ENCODE peak calls at places on chromosomes 13 and 19, in six cellular contexts. L is GM13976, J is foreskin keratinocyte, V is progenitor cell of endocrine pancreas, M is ascending aorta, H is nephron progenitor cell. A is an unnamed sample.

GRCh38 chr13:68439821-68440220 is 1209.7 kb upstream of the PCDH9 start:
- DNase-seq in L (no peak), J (peak), V (no peak), M (no peak), H (no peak), A (no peak)

GRCh38 chr13:99953138-99953755 is 18.3 kb downstream of the ZIC5 start:
- DNase-seq in L (no peak), J (no peak), V (no peak), M (no peak), H (no peak), A (no peak)

GRCh38 chr19:38912600-38913514 is 871 bp upstream of the CCER2 start:
- DNase-seq in L (no peak), J (no peak), V (no peak), M (no peak), H (no peak), A (peak)

GRCh38 chr19:2385053-2385721 is 25.1 kb downstream of the TMPRSS9 start:
- DNase-seq in L (no peak), J (peak), V (no peak), M (no peak), H (peak), A (no peak)

GRCh38 chr13:110283661-110284516 is 23.1 kb downstream of the COL4A1 start:
- DNase-seq in L (no peak), J (no peak), V (no peak), M (peak), H (no peak), A (no peak)

GRCh38 chr19:58500242-58500641 is 11.6 kb downstream of the SLC27A5 start:
- DNase-seq in L (no peak), J (no peak), V (no peak), M (no peak), H (no peak), A (no peak)

GRCh38 chr19:2528543-2529173 is 52.7 kb downstream of the GADD45B start:
- DNase-seq in L (no peak), J (no peak), V (no peak), M (no peak), H (no peak), A (no peak)

GRCh38 chr19:1259206-1259872 is 9.8 kb upstream of the CIRBP start:
- DNase-seq in L (peak), J (no peak), V (no peak), M (no peak), H (peak), A (peak)

GRCh38 chr19:30349131-30349730 is 23.0 kb upstream of the ZNF536 start:
- DNase-seq in L (no peak), J (no peak), V (no peak), M (no peak), H (no peak), A (no peak)

GRCh38 chr19:7783991-7784421 is 21.0 kb downstream of the CLEC4M start:
- DNase-seq in L (no peak), J (peak), V (no peak), M (no peak), H (no peak), A (no peak)

GRCh38 chr19:15995536-15995935 is 46.7 kb downstream of the OR10H4 start:
- DNase-seq in L (no peak), J (no peak), V (no peak), M (peak), H (no peak), A (no peak)

GRCh38 chr13:106034201-106034600 is 501.3 kb downstream of the EFNB2 start:
- DNase-seq in L (no peak), J (peak), V (no peak), M (no peak), H (no peak), A (no peak)

GRCh38 chr13:111398715-111399299 is 78.4 kb downstream of the TEX29 start:
- DNase-seq in L (no peak), J (no peak), V (no peak), M (no peak), H (no peak), A (no peak)
- TF ChIP-seq CTCF in L (no peak), J (no peak), V (no peak), M (no peak), H (no peak), A (no peak)

DNA sequence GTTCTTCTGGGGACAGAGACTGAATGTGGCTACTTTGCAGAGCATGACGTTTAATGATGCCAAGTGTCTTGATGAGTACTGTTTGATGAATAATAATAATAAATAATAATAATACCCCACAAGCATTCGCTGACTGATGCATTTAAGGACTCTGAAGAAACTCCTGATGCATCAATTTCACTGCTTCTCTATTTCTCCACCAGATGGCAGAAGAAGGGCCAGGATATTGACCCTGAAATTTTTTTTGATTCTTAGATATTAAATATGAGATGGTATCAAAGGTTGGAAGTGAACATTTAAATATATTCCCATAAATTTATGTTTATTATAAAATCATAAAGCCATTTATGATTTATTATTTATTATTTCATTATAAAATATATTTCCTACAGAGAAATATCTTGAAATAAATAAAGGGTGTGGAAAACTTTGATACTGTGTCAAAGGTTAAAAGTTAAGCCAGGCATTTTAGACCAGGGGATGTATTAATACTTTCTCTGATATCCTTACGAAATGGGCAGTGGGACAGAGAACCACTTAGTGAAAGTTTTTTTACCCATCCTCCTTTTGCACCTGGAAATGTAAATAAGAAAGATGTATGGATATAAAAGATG is 170.9 kb downstream of the LACC1 start:
- DNase-seq in L (peak), J (no peak), V (no peak), M (no peak), H (no peak), A (no peak)
- TF ChIP-seq CTCF in L (peak), J (peak), V (peak), M (peak), H (peak), A (peak)

GRCh38 chr13:66036024-66036614 is 1194.0 kb downstream of the PCDH9 start:
- DNase-seq in L (no peak), J (peak), V (no peak), M (no peak), H (no peak), A (no peak)
- TF ChIP-seq CTCF in L (no peak), J (no peak), V (no peak), M (no peak), H (no peak), A (no peak)

GRCh38 chr19:43224855-43225253 is 19.4 kb upstream of the PSG4 start:
- DNase-seq in L (no peak), J (no peak), V (no peak), M (no peak), H (no peak), A (no peak)

DNA sequence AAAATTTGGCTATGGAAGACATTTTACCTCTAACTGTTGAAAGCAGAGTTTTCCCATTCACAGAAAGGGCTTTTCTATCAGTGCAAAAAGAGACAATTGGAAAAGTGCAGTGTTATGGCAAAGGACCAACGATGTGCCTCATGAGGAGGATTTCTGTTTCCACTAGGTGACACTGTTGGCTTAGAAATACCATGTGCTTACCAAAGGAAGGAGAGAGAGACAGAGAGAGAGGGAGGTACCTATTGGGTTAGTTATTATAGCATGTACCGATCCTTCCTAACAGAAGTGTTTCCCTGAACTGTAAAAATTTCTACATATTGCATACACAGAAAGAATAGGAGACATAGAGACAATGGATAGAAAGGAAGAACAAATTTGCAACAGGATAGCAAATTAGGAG is 23.9 kb upstream of the PSG4 start:
- DNase-seq in L (no peak), J (no peak), V (no peak), M (no peak), H (no peak), A (no peak)
- TF ChIP-seq CTCF in L (no peak), J (no peak), V (no peak), M (no peak), H (no peak), A (no peak)

DNA sequence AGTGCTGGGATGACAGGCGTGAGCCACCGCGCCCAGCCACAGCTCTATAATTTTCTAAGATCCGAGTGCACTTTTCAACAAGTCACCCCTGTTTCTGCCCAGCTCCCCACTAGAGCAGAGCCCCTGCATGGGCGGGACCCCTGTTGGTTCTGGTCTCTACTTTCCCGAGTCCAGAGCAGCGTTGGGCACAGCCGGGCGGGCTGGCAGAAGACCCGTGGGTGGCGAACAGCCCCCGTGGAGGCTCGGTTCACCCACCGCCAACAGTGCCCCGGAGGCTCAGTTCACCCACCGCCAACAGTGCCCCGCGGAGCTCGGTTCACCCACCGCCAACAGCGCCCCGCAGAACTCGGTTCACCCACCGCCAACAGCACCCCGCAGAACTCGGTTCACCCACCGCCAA is 40.8 kb downstream of the ADPRHL1 start:
- DNase-seq in L (no peak), J (no peak), V (no peak), M (no peak), H (no peak), A (no peak)
- TF ChIP-seq CTCF in L (no peak), J (no peak), V (no peak), M (no peak), H (no peak), A (no peak)

DNA sequence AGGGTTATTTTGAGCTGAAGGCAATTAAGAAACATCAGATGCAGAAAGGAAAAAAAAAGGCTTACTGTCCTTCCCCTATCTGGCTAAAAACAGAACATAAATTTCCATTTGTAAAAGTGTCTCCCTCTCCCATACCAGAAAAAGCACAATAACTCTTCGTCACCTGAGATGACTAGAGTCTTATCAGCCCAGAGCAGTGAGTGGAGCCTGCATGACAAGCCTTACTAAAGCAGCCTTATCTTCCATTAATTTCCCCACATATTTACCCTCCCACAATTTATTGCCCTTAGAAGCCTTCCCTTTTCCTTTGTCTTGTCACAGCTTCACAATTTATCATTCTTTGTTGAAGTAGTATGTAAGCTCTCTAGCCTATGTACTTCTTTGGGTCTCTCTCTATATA is 22.9 kb downstream of the ATP8A2 start:
- DNase-seq in L (no peak), J (no peak), V (no peak), M (no peak), H (no peak), A (no peak)
- TF ChIP-seq CTCF in L (no peak), J (no peak), V (no peak), M (no peak), H (no peak), A (no peak)

DNA sequence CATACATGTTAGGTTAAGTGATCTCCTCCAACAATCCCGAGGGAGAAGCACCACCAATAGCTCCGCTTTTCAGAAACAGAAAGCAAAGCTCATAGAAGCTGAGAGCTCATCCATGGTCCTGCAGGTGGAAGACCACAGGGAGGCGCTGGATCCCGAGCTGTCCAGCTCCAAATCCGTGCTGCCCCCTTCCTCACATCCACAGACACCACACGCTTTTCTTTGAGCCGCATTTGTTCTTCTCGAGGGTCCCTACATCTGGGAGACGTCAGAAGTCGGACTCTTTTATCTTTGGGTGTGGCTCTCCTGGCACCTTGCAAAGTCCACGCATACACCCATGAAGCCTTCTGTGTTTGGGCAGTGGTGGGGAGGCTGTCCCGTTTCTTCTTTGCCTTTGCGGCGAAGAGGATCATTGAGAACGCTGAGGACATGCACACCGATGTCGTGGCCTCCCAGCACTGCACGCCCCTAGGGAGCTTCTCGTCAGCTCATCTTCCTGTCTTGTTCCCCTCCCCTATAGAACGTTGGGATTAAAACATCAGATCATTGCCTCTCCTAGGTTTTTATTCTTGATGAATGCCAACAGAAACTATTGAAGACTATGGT is 184.8 kb downstream of the TEX29 start:
- DNase-seq in L (no peak), J (no peak), V (no peak), M (no peak), H (peak), A (peak)
- TF ChIP-seq CTCF in L (no peak), J (no peak), V (peak), M (no peak), H (peak), A (no peak)

GRCh38 chr13:94968040-94968756 is 255.9 kb upstream of the SOX21 start:
- DNase-seq in L (peak), J (no peak), V (peak), M (no peak), H (peak), A (peak)

GRCh38 chr13:94968757-94969086 is 256.4 kb upstream of the SOX21 start:
- DNase-seq in L (no peak), J (no peak), V (no peak), M (no peak), H (no peak), A (no peak)

GRCh38 chr13:94966380-94966779 is 254.0 kb upstream of the SOX21 start:
- DNase-seq in L (no peak), J (no peak), V (no peak), M (no peak), H (no peak), A (no peak)

GRCh38 chr13:94972262-94972661 is 259.9 kb upstream of the SOX21 start:
- DNase-seq in L (no peak), J (no peak), V (no peak), M (no peak), H (no peak), A (no peak)

DNA sequence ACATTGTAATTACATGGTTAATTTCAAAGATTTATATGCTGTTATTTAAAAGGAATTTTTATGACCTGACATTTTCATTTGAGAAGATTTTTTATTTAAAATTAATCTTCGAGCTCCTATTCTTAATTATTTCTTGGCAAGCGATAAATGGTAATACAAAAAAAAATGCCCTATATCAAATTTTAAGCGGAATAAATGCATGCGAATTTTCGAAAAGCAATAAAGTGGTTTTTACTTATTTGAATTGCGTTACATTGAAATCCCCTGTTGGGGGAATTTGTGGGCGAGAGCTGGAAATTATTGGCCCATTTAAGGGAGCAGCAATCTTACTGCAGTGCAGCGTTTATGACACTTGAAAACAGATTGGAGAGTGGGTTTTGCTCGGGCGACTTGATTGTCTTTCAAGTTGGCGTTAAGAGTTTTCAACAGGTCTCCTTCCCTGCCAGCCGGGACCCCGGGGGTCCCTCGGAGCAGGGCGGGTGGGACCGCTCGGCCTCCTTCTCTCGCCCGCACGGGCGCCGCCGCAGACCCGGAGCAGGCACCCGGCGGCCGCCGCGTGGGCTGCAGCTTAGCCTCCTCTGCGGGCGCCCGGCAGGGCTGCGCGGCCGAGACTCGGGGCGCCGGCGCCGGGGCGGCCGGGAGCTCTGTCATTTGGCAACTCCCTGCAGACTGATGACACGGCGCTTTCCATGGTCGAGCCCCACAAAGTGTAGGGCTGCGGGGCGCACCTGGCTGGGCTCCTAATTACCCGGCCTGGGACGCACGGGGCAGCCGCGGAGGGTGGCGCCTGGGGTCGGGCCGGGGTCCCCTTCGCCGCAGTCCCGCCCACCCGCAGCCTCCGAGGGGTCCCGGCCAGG is 255.1 kb upstream of the SOX21 start:
- DNase-seq in L (peak), J (no peak), V (peak), M (no peak), H (peak), A (peak)
- TF ChIP-seq CTCF in L (no peak), J (no peak), V (no peak), M (no peak), H (no peak), A (no peak)

GRCh38 chr19:54325194-54325621 is 12.2 kb upstream of the LILRA5 start:
- DNase-seq in L (peak), J (no peak), V (no peak), M (no peak), H (peak), A (peak)
- TF ChIP-seq CTCF in L (peak), J (peak), V (peak), M (peak), H (peak), A (peak)

A was measured in activated CD8-positive, alpha-beta T cell treated with anti-CD3 and anti-CD28 coated beads for 36 hours.